ENCODE peak calls at places on chromosome 14, in ten cellular contexts. I, M, G, V, X, H, D, R, P and C are unnamed samples.

GRCh38 chr14:92987148-92987570 is 64.2 kb downstream of the CHGA start:
- DNase-seq in I (no peak), M (no peak), G (no peak), V (no peak), X (no peak), H (no peak), D (no peak), R (no peak), P (no peak), C (no peak)

GRCh38 chr14:29710015-29710414 is 217.6 kb downstream of the PRKD1 start:
- DNase-seq in I (no peak), M (no peak), G (peak; percentile 40), V (no peak), X (no peak), H (no peak), D (no peak), R (no peak), P (no peak), C (no peak)

GRCh38 chr14:30450620-30451019 is 108.3 kb upstream of the G2E3 start:
- DNase-seq in I (no peak), M (no peak), G (peak; percentile 11), V (no peak), X (no peak), H (no peak), D (peak; percentile 3), R (no peak), P (no peak), C (no peak)

GRCh38 chr14:58533417-58533816 is 104.3 kb upstream of the DACT1 start:
- DNase-seq in I (no peak), M (no peak), G (peak; percentile 12), V (no peak), X (no peak), H (no peak), D (no peak), R (no peak), P (no peak), C (no peak)

GRCh38 chr14:61561657-61562276 is 133.5 kb upstream of the HIF1A start:
- DNase-seq in I (no peak), M (peak; percentile 74), G (peak; percentile 90), V (peak; percentile 55), X (peak; percentile 59), H (no peak), D (peak; percentile 91), R (no peak), P (no peak), C (no peak)

GRCh38 chr14:70245026-70245425 is 56.3 kb upstream of the SLC8A3 start:
- DNase-seq in I (no peak), M (no peak), G (no peak), V (no peak), X (no peak), H (no peak), D (peak; percentile 46), R (no peak), P (no peak), C (no peak)

GRCh38 chr14:21399311-21399870 is 15.6 kb upstream of the SUPT16H start:
- DNase-seq in I (no peak), M (no peak), G (no peak), V (no peak), X (no peak), H (no peak), D (no peak), R (no peak), P (no peak), C (no peak)

GRCh38 chr14:37901978-37902377 is 305.7 kb upstream of the SSTR1 start:
- DNase-seq in I (no peak), M (no peak), G (peak; percentile 71), V (peak; percentile 18), X (no peak), H (no peak), D (no peak), R (no peak), P (no peak), C (no peak)

GRCh38 chr14:106488293-106488692 is 961.9 kb downstream of the TMEM121 start:
- DNase-seq in I (no peak), M (no peak), G (no peak), V (no peak), X (no peak), H (no peak), D (no peak), R (no peak), P (no peak), C (no peak)

GRCh38 chr14:106489112-106489881 is 962.9 kb downstream of the TMEM121 start:
- DNase-seq in I (no peak), M (no peak), G (no peak), V (no peak), X (no peak), H (no peak), D (no peak), R (no peak), P (no peak), C (no peak)

GRCh38 chr14:106493962-106494823 is 967.8 kb downstream of the TMEM121 start:
- DNase-seq in I (no peak), M (no peak), G (no peak), V (no peak), X (no peak), H (no peak), D (no peak), R (no peak), P (no peak), C (no peak)

GRCh38 chr14:106491851-106492250 is 965.5 kb downstream of the TMEM121 start:
- DNase-seq in I (no peak), M (no peak), G (no peak), V (no peak), X (no peak), H (peak; percentile 36), D (no peak), R (no peak), P (no peak), C (no peak)

DNA sequence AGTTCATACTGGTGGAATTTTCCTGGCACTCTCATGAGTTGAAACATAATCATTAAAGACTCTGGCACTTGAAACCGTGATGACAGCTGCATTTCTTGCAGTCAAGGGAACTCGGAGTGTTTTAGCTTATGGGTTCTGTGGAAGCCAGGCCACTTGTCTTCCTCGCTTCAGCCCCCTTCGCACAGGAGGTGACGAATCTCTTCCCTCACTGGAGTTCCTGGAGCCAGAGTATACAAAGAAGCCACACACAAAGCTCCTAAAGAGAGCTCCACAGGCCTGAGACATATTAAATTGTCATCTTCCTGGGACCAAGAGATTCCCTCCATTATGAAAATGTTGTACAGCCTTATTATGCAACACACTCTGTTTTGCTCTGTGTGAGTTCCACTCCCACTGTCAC is 964.1 kb downstream of the TMEM121 start:
- DNase-seq in I (no peak), M (no peak), G (no peak), V (no peak), X (no peak), H (no peak), D (no peak), R (no peak), P (no peak), C (no peak)
- H3K9me3 ChIP-seq in I (no peaks in the 10 kb centered on the region), M (no peaks in the 10 kb centered on the region), G (no peaks in the 10 kb centered on the region), V (no peaks in the 10 kb centered on the region), X (no peaks in the 10 kb centered on the region), H (no peaks in the 10 kb centered on the region), D (peaks cover 10% of the 10 kb centered on the region), R (no peaks in the 10 kb centered on the region), P (no peaks in the 10 kb centered on the region), C (no peaks in the 10 kb centered on the region)

DNA sequence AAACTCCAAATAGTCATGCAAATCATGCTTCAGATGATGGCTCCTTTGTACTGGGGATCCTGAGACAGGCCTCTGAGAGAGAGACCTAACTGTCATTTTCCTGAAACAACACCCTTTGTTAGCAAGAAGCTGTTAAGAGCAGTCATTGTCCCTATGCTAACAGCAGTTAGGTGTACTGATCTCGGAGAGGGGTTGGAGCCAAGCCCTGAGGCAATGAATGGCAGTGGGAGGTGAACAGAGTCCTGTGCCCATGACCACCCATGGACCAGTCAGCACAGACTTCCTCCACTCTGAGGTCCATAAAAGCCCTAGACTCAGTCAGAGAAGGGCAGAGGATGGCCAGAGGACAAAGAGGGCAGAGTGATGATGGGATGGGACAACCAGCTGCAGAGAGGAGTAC is 747.6 kb upstream of the LRFN5 start:
- DNase-seq in I (no peak), M (no peak), G (no peak), V (no peak), X (no peak), H (no peak), D (no peak), R (no peak), P (no peak), C (no peak)
- H3K9me3 ChIP-seq in I (no peaks in the 10 kb centered on the region), M (peaks cover 8% of the 10 kb centered on the region), G (no peaks in the 10 kb centered on the region), V (no peaks in the 10 kb centered on the region), X (no peaks in the 10 kb centered on the region), H (peaks cover 7% of the 10 kb centered on the region), D (peaks cover 28% of the 10 kb centered on the region), R (no peaks in the 10 kb centered on the region), P (no peaks in the 10 kb centered on the region), C (peaks cover 2% of the 10 kb centered on the region)

GRCh38 chr14:26963696-26964095 is 365.9 kb upstream of the NOVA1 start:
- DNase-seq in I (no peak), M (no peak), G (peak; percentile 23), V (peak; percentile 46), X (no peak), H (no peak), D (no peak), R (no peak), P (no peak), C (no peak)

GRCh38 chr14:26966942-26967341 is 369.1 kb upstream of the NOVA1 start:
- DNase-seq in I (peak; percentile 10), M (no peak), G (peak; percentile 15), V (peak; percentile 71), X (no peak), H (no peak), D (no peak), R (no peak), P (no peak), C (no peak)
- H3K9me3 ChIP-seq in I (no peaks in the 10 kb centered on the region), M (no peaks in the 10 kb centered on the region), G (no peaks in the 10 kb centered on the region), V (no peaks in the 10 kb centered on the region), X (no peaks in the 10 kb centered on the region), H (no peaks in the 10 kb centered on the region), D (peaks cover 28% of the 10 kb centered on the region), R (peaks cover 8% of the 10 kb centered on the region), P (no peaks in the 10 kb centered on the region), C (no peaks in the 10 kb centered on the region)

DNA sequence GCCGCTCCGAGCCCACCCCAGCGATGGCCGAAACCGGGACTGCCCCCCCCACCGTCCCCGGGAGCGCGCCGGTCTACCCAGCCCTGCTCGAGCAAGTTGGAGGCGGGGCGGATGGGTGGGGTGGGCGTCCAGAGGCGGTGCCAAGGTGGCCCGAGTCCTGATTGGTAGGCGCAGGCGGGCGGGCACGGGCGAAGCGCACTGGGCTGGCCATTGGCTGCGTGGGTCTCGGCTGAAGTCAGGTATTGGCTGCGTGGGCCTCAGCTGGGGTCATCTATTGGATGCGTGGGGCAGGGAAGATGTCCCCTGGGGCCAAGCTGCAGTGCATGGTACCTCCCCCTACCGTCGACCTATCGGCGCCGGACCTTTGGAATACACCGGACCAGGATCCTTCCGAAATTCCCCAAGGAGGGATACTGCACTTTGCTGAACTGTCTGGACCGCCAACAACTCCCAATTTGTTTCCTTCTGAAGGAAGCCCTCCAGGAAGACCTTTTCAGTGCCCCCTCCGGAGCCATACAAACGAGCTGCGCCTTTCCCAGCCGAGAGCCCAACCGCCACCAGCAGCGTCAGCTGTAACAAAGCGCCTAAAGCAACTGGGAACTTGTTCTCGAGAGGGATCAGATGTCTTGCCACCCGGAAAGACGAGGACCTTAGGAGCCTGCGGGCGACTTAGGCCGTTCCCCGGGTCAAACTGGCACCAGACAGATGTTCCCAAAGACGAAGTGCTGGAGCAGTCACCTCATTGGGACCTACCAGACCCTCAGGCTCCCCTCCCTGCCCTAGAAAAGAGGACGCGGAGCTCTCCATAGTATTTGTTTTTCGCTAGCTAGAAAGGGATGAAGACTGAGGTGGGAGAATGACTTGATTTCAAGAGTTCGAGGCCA is at the start of gene HOMEZ:
- DNase-seq in I (peak; percentile 73), M (peak; percentile 100), G (peak; percentile 98), V (peak; percentile 98), X (peak; percentile 99), H (peak; percentile 99), D (peak; percentile 98), R (peak; percentile 98), P (peak; percentile 98), C (peak; percentile 96)
- H3K9me3 ChIP-seq in I (no peaks in the 10 kb centered on the region), M (no peaks in the 10 kb centered on the region), G (no peaks in the 10 kb centered on the region), V (no peaks in the 10 kb centered on the region), X (no peaks in the 10 kb centered on the region), H (no peaks in the 10 kb centered on the region), D (no peaks in the 10 kb centered on the region), R (no peaks in the 10 kb centered on the region), P (no peaks in the 10 kb centered on the region), C (no peaks in the 10 kb centered on the region)